ENCODE peak calls at places on chromosomes 5 and 9, in nine cellular contexts. One of them, this sample, is unnamed.

GRCh38 chr9:133701321-133701980 is 36.7 kb downstream of the SARDH start:
- DNase-seq in amygdala: peak; percentile 53
- DNase-seq in sigmoid colon: peak; percentile 48
- DNase-seq in activated B cell treated with CpG ODN at 0.5 μM for 24 hours: no peak
- DNase-seq in Caki2: no peak
- DNase-seq in COR-L47: no peak
- DNase-seq in GM12878: no peak
- DNase-seq in KG1: no peak
- DNase-seq in LHCN-M2: no peak
- DNase-seq in this sample: no peak

GRCh38 chr5:181176258-181176952 is 28.6 kb downstream of the TRIM7 start:
- DNase-seq in activated B cell treated with CpG ODN at 0.5 μM for 24 hours: no peak
- DNase-seq in COR-L47: no peak
- DNase-seq in Caki2: no peak
- DNase-seq in amygdala: no peak
- DNase-seq in KG1: no peak
- DNase-seq in GM12878: no peak
- DNase-seq in sigmoid colon: no peak
- DNase-seq in LHCN-M2: no peak
- DNase-seq in this sample: no peak

GRCh38 chr9:121200346-121200745 is 1.3 kb downstream of the RAB14 start:
- DNase-seq in COR-L47: no peak
- DNase-seq in activated B cell treated with CpG ODN at 0.5 μM for 24 hours: no peak
- DNase-seq in KG1: no peak
- DNase-seq in sigmoid colon: no peak
- DNase-seq in GM12878: no peak
- DNase-seq in LHCN-M2: peak; percentile 22
- DNase-seq in Caki2: no peak
- DNase-seq in amygdala: no peak
- DNase-seq in this sample: peak; percentile 4

GRCh38 chr5:144467795-144468194 is 297.1 kb downstream of the KCTD16 start:
- DNase-seq in Caki2: peak; percentile 30
- DNase-seq in COR-L47: peak; percentile 79
- DNase-seq in KG1: no peak
- DNase-seq in amygdala: no peak
- DNase-seq in activated B cell treated with CpG ODN at 0.5 μM for 24 hours: no peak
- DNase-seq in LHCN-M2: peak; percentile 83
- DNase-seq in GM12878: no peak
- DNase-seq in sigmoid colon: no peak
- DNase-seq in this sample: peak; percentile 82

GRCh38 chr9:15509931-15510788 is 610 bp downstream of the PSIP1 start:
- DNase-seq in GM12878: no peak
- DNase-seq in LHCN-M2: peak; percentile 17
- DNase-seq in amygdala: peak; percentile 70
- DNase-seq in COR-L47: peak; percentile 65
- DNase-seq in Caki2: peak; percentile 20
- DNase-seq in sigmoid colon: peak; percentile 67
- DNase-seq in activated B cell treated with CpG ODN at 0.5 μM for 24 hours: no peak
- DNase-seq in KG1: no peak
- DNase-seq in this sample: peak; percentile 21

GRCh38 chr5:178359738-178360137 is 127.1 kb upstream of the PHYKPL start:
- DNase-seq in LHCN-M2: no peak
- DNase-seq in GM12878: no peak
- DNase-seq in activated B cell treated with CpG ODN at 0.5 μM for 24 hours: no peak
- DNase-seq in KG1: no peak
- DNase-seq in sigmoid colon: no peak
- DNase-seq in Caki2: no peak
- DNase-seq in amygdala: no peak
- DNase-seq in COR-L47: no peak
- DNase-seq in this sample: no peak

GRCh38 chr5:127849436-127849835 is 146.2 kb downstream of the CCDC192 start:
- DNase-seq in KG1: no peak
- DNase-seq in GM12878: no peak
- DNase-seq in sigmoid colon: no peak
- DNase-seq in amygdala: no peak
- DNase-seq in activated B cell treated with CpG ODN at 0.5 μM for 24 hours: no peak
- DNase-seq in COR-L47: no peak
- DNase-seq in LHCN-M2: no peak
- DNase-seq in Caki2: no peak
- DNase-seq in this sample: no peak

GRCh38 chr5:159084053-159084452 is 15.7 kb downstream of the EBF1 start:
- DNase-seq in KG1: no peak
- DNase-seq in LHCN-M2: no peak
- DNase-seq in COR-L47: no peak
- DNase-seq in activated B cell treated with CpG ODN at 0.5 μM for 24 hours: no peak
- DNase-seq in sigmoid colon: no peak
- DNase-seq in Caki2: no peak
- DNase-seq in GM12878: no peak
- DNase-seq in amygdala: no peak
- DNase-seq in this sample: no peak

GRCh38 chr5:144864113-144864512 is 693.4 kb downstream of the KCTD16 start:
- DNase-seq in GM12878: no peak
- DNase-seq in activated B cell treated with CpG ODN at 0.5 μM for 24 hours: no peak
- DNase-seq in KG1: no peak
- DNase-seq in amygdala: no peak
- DNase-seq in Caki2: no peak
- DNase-seq in sigmoid colon: no peak
- DNase-seq in LHCN-M2: no peak
- DNase-seq in COR-L47: peak; percentile 33
- DNase-seq in this sample: no peak

GRCh38 chr9:131276107-131276888 is at the start of gene FAM78A:
- DNase-seq in Caki2: no peak
- DNase-seq in KG1: peak; percentile 54
- DNase-seq in sigmoid colon: no peak
- DNase-seq in COR-L47: no peak
- DNase-seq in GM12878: no peak
- DNase-seq in activated B cell treated with CpG ODN at 0.5 μM for 24 hours: peak; percentile 61
- DNase-seq in amygdala: no peak
- DNase-seq in LHCN-M2: no peak
- DNase-seq in this sample: no peak

GRCh38 chr5:154618696-154619095 is 136.5 kb upstream of the LARP1 start:
- DNase-seq in sigmoid colon: no peak
- DNase-seq in amygdala: no peak
- DNase-seq in KG1: no peak
- DNase-seq in COR-L47: no peak
- DNase-seq in Caki2: no peak
- DNase-seq in LHCN-M2: no peak
- DNase-seq in activated B cell treated with CpG ODN at 0.5 μM for 24 hours: no peak
- DNase-seq in GM12878: no peak
- DNase-seq in this sample: no peak

GRCh38 chr9:136927343-136928261 is 16.9 kb downstream of the FBXW5 start:
- DNase-seq in COR-L47: no peak
- DNase-seq in activated B cell treated with CpG ODN at 0.5 μM for 24 hours: no peak
- DNase-seq in KG1: no peak
- DNase-seq in Caki2: no peak
- DNase-seq in sigmoid colon: no peak
- DNase-seq in amygdala: no peak
- DNase-seq in LHCN-M2: no peak
- DNase-seq in GM12878: no peak
- DNase-seq in this sample: no peak

GRCh38 chr5:81140942-81141341 is 92.2 kb upstream of the CKMT2 start:
- DNase-seq in activated B cell treated with CpG ODN at 0.5 μM for 24 hours: no peak
- DNase-seq in sigmoid colon: no peak
- DNase-seq in GM12878: no peak
- DNase-seq in COR-L47: peak; percentile 42
- DNase-seq in KG1: no peak
- DNase-seq in LHCN-M2: no peak
- DNase-seq in amygdala: no peak
- DNase-seq in Caki2: no peak
- DNase-seq in this sample: peak; percentile 31

GRCh38 chr5:32160228-32160627 is 13.9 kb downstream of the GOLPH3 start:
- DNase-seq in sigmoid colon: no peak
- DNase-seq in GM12878: no peak
- DNase-seq in LHCN-M2: no peak
- DNase-seq in amygdala: no peak
- DNase-seq in COR-L47: no peak
- DNase-seq in Caki2: no peak
- DNase-seq in activated B cell treated with CpG ODN at 0.5 μM for 24 hours: no peak
- DNase-seq in KG1: no peak
- DNase-seq in this sample: no peak

GRCh38 chr9:132677976-132678375 is 7.7 kb downstream of the GTF3C4 start:
- DNase-seq in LHCN-M2: no peak
- DNase-seq in Caki2: no peak
- DNase-seq in GM12878: no peak
- DNase-seq in COR-L47: no peak
- DNase-seq in sigmoid colon: no peak
- DNase-seq in amygdala: no peak
- DNase-seq in activated B cell treated with CpG ODN at 0.5 μM for 24 hours: no peak
- DNase-seq in KG1: no peak
- DNase-seq in this sample: no peak

GRCh38 chr5:68374770-68375518 is 159.4 kb downstream of the PIK3R1 start:
- DNase-seq in Caki2: no peak
- DNase-seq in COR-L47: peak; percentile 35
- DNase-seq in LHCN-M2: peak; percentile 77
- DNase-seq in activated B cell treated with CpG ODN at 0.5 μM for 24 hours: no peak
- DNase-seq in GM12878: no peak
- DNase-seq in KG1: no peak
- DNase-seq in sigmoid colon: no peak
- DNase-seq in amygdala: no peak
- DNase-seq in this sample: peak; percentile 14

This sample was measured in myocyte.